ENCODE peak calls at places on chromosomes 7 and 10, in eight cellular contexts. C is fibroblast of the aortic adventitia, Y is pancreas, L is brain microvascular endothelial cell, H is left ventricle myocardium inferior, U is IMR-90, K is bronchial epithelial cell, F is fibroblast of lung. I is an unnamed sample.

GRCh38 chr7:83162402-83163256 is at the start of gene PCLO:
- DNase-seq in K (peak), Y (peak), U (peak), L (peak), H (peak), F (peak), C (no peak), I (no peak)

GRCh38 chr10:88858493-88858892 is 6.8 kb upstream of the ANKRD22 start:
- DNase-seq in F (no peak), Y (no peak), H (no peak), C (no peak), L (no peak), U (peak), K (peak), I (no peak)

GRCh38 chr10:102517553-102517952 is 13.8 kb downstream of the SUFU start:
- DNase-seq in C (peak), K (no peak), F (no peak), U (peak), Y (no peak), H (no peak), L (peak), I (peak)

GRCh38 chr10:123945506-123945905 is 53.9 kb upstream of the CPXM2 start:
- DNase-seq in C (peak), U (peak), K (peak), Y (no peak), F (no peak), H (no peak), L (peak), I (peak)

GRCh38 chr7:128265906-128266300 is 24.8 kb downstream of the LEP start:
- DNase-seq in H (no peak), U (no peak), Y (no peak), L (no peak), K (no peak), C (no peak), F (no peak), I (no peak)

GRCh38 chr10:124300735-124301134 is 118.0 kb downstream of the OAT start:
- DNase-seq in K (no peak), Y (no peak), C (no peak), H (no peak), F (no peak), U (no peak), L (no peak), I (no peak)

GRCh38 chr10:112721080-112721698 is 228.9 kb upstream of the TCF7L2 start:
- DNase-seq in F (peak), K (peak), C (peak), U (peak), Y (no peak), L (peak), H (no peak), I (no peak)

GRCh38 chr10:98217793-98218192 is 50.2 kb downstream of the LOXL4 start:
- DNase-seq in F (no peak), U (no peak), K (no peak), Y (no peak), C (no peak), H (no peak), L (no peak), I (no peak)

GRCh38 chr10:101683226-101683625 is 11.7 kb downstream of the FBXW4 start:
- DNase-seq in K (no peak), Y (no peak), U (peak), H (no peak), F (no peak), C (no peak), L (no peak), I (no peak)

GRCh38 chr7:25148772-25149575 is 23.9 kb upstream of the CYCS start:
- DNase-seq in C (no peak), F (no peak), Y (no peak), K (no peak), L (no peak), U (no peak), H (no peak), I (no peak)

GRCh38 chr7:16669581-16669980 is 23.6 kb downstream of the BZW2 start:
- DNase-seq in H (no peak), U (peak), K (peak), L (no peak), F (peak), Y (no peak), C (no peak), I (no peak)

GRCh38 chr10:23540401-23540800 is 101.5 kb downstream of the OTUD1 start:
- DNase-seq in F (no peak), L (no peak), Y (no peak), C (no peak), K (no peak), H (no peak), U (no peak), I (no peak)

DNA sequence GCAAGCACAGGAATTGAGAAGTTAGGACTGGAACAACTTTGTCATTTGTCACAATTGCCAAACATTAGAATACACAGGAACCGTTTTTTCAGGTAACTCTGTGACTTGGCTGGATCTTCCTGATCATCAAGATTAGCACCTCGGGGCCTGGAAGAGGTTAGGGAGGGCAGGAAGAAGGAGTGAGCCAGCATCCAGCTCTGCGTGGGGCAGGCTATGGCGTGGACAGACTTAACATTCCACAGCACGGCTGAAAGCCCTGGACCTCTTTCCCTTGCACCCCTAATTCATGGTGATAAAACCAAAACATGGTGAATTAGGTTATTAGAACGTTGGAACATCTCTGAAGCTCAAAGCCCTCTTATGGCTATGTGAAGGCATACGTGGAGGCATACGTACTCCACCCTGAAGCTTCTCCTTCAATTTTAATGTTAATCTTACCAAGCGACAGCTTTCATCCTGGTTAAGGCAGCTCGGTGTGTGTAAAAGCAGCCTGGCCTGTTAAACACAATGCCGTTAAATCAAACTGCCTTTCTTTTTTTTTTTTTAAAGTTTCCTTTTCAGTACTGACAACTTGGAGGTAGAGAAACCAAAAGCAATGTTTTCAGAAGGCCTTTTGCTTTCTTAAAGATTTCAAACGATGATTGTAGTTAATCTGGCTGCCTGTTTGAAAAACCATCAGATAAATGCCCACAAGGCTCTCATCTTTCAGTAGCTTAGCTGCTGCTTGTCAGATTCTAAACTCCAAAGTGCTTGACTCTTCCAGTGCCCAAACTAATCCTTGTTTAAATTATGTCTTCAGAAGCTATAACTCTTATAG is 4.5 kb downstream of the GRK5 start:
- DNase-seq in K (no peak), L (no peak), H (no peak), C (peak), Y (no peak), U (no peak), F (no peak), I (no peak)
- H3K4me3 ChIP-seq in K (no peak), L (no peak), H (peak), C (peak), Y (no peak), U (no peak), F (peak), I (no peak)

GRCh38 chr7:151800391-151800790 is 76.5 kb downstream of the PRKAG2 start:
- DNase-seq in C (no peak), L (no peak), U (no peak), K (no peak), Y (no peak), H (peak), F (no peak), I (no peak)
- TF ChIP-seq CTCF in C (no peak), L (no peak), U (no peak), K (no peak), Y (no peak), H (no peak), F (no peak), I (no peak)

GRCh38 chr7:43112088-43112940 is at the start of gene HECW1:
- DNase-seq in C (no peak), Y (no peak), L (no peak), K (no peak), H (no peak), F (no peak), U (no peak), I (no peak)

GRCh38 chr7:43114451-43114765 is 2.0 kb downstream of the HECW1 start:
- DNase-seq in H (no peak), C (no peak), U (no peak), Y (no peak), F (no peak), K (no peak), L (no peak), I (no peak)

GRCh38 chr7:43113622-43114450 is 1.4 kb downstream of the HECW1 start:
- DNase-seq in F (peak), C (peak), K (no peak), H (no peak), L (no peak), Y (no peak), U (no peak), I (no peak)

GRCh38 chr7:43110790-43111362 is 1.6 kb upstream of the HECW1 start:
- DNase-seq in Y (no peak), C (no peak), U (no peak), L (no peak), K (no peak), H (no peak), F (no peak), I (no peak)

DNA sequence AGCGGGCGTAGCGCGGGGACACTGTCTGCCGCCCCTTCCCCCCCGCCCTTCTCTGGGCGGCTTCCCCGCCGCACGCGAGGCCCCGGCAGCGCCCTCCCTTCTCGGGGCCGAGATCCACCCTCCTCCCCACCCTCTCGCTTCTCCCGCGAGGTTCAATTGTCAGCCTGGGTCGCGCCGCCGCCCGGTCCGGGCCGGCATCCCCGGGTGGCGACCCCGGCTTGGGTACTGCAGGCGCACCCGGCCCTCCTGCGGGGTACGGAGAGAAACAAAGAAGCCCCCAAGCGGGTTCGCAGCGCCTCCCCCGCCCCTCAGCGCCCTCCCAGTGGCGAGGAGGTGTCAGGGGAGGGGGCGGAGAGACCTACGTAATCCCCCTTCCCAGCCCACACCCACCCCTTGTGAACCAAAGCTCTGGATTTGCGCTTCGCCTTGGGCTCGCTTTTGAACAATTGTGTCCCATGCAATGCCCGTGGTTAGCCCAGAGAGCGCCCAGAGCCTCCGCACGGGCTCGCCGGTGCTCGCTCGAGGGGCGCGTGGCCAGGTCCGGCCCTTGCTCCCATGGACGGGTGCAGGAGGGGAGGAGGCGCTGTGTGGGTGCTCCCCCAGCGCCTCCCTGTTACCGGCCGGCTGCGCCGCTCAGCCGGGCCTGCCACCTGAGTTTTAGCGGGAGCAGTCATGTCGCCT is 634 bp downstream of the HECW1 start:
- DNase-seq in H (peak), U (peak), Y (peak), K (no peak), C (peak), F (peak), L (peak), I (no peak)
- H3K4me3 ChIP-seq in H (peak), U (peak), Y (peak), K (no peak), C (peak), F (peak), L (peak), I (peak)

GRCh38 chr7:37430644-37431043 is 18.0 kb downstream of the ELMO1 start:
- DNase-seq in Y (no peak), U (no peak), H (no peak), K (no peak), L (no peak), F (no peak), C (no peak), I (no peak)

GRCh38 chr7:37432240-37432917 is 16.3 kb downstream of the ELMO1 start:
- DNase-seq in C (no peak), F (no peak), Y (no peak), H (no peak), U (no peak), K (no peak), L (no peak), I (no peak)

GRCh38 chr7:37435156-37435555 is 13.5 kb downstream of the ELMO1 start:
- DNase-seq in U (no peak), L (no peak), Y (no peak), C (no peak), H (no peak), F (no peak), K (no peak), I (no peak)

GRCh38 chr7:37431413-37431812 is 17.3 kb downstream of the ELMO1 start:
- DNase-seq in Y (no peak), L (no peak), H (no peak), F (no peak), C (no peak), K (no peak), U (no peak), I (no peak)

GRCh38 chr7:37433166-37433565 is 15.5 kb downstream of the ELMO1 start:
- DNase-seq in F (no peak), U (no peak), L (no peak), K (no peak), H (no peak), Y (no peak), C (no peak), I (no peak)
- TF ChIP-seq CTCF in F (no peak), U (no peak), L (no peak), K (no peak), H (no peak), Y (no peak), C (no peak), I (no peak)

GRCh38 chr7:7100432-7100849 is 81.9 kb upstream of the C1GALT1 start:
- DNase-seq in L (peak), H (no peak), U (no peak), C (no peak), Y (no peak), F (no peak), K (peak), I (no peak)
- H3K4me3 ChIP-seq in L (no peak), H (no peak), U (no peak), C (no peak), Y (no peak), F (no peak), K (no peak), I (no peak)

GRCh38 chr7:132135986-132136385 is 440.3 kb downstream of the PLXNA4 start:
- DNase-seq in Y (no peak), K (peak), F (no peak), H (no peak), L (no peak), C (no peak), U (no peak), I (no peak)

GRCh38 chr7:132137681-132138080 is 438.6 kb downstream of the PLXNA4 start:
- DNase-seq in C (no peak), L (no peak), K (no peak), Y (no peak), U (no peak), F (no peak), H (no peak), I (no peak)

GRCh38 chr7:132133501-132133900 is 442.8 kb downstream of the PLXNA4 start:
- DNase-seq in Y (no peak), U (no peak), K (no peak), F (no peak), C (no peak), H (no peak), L (no peak), I (no peak)

GRCh38 chr7:132131196-132131595 is 445.1 kb downstream of the PLXNA4 start:
- DNase-seq in C (no peak), U (no peak), F (no peak), K (peak), L (no peak), Y (no peak), H (no peak), I (no peak)

DNA sequence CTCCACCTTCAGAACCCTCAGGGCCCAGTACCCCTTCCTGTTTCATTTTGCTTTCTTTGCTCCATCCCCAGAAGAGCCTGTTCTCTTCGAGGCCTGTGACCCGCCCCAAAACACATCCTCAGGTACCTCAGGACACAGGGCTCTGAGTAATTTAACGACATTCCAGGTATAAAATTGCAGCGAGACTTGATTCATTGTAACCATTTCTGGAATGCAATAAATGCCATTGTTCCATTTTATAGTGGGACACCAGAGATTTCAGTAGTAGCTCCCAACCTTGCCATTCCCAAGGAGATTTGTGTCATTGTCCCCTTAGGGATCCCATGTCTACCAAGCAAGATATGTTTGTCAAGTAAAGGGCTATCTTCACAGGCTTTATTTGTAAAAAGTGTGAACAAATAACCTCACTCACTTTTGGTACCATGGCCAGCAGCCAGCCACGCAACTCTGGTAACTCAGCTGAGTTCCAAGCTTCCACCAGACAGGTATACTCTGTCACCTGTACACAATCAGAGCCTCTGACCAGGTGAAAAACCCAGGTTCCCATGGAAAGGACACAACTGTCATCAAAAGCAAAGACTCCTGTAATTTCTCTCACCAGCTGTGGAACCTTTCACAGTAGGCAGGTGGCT is 441.3 kb downstream of the PLXNA4 start:
- DNase-seq in C (no peak), L (no peak), Y (no peak), F (no peak), K (no peak), H (no peak), U (no peak), I (no peak)
- TF ChIP-seq CTCF in C (no peak), L (no peak), Y (no peak), F (no peak), K (no peak), H (no peak), U (no peak), I (no peak)

GRCh38 chr7:150686030-150686626 is 622 bp downstream of the GIMAP2 start:
- DNase-seq in H (no peak), C (no peak), K (peak), L (no peak), U (no peak), F (no peak), Y (no peak), I (no peak)
- H3K4me3 ChIP-seq in H (peak), C (no peak), K (peak), L (peak), U (peak), F (peak), Y (no peak), I (no peak)

GRCh38 chr7:30562498-30562897 is 32.2 kb upstream of the GARS1 start:
- DNase-seq in F (peak), C (peak), K (no peak), U (peak), Y (no peak), L (peak), H (no peak), I (no peak)
- TF ChIP-seq CTCF in F (peak), C (peak), K (no peak), U (peak), Y (no peak), L (peak), H (no peak), I (no peak)

GRCh38 chr7:105775580-105775979 is 100.8 kb downstream of the ATXN7L1 start:
- DNase-seq in H (no peak), F (no peak), C (no peak), K (no peak), U (no peak), Y (no peak), L (peak), I (no peak)

GRCh38 chr7:105779856-105780815 is 96.3 kb downstream of the ATXN7L1 start:
- DNase-seq in L (no peak), U (no peak), K (no peak), Y (no peak), H (no peak), F (no peak), C (no peak), I (no peak)

GRCh38 chr7:105776986-105777910 is 99.2 kb downstream of the ATXN7L1 start:
- DNase-seq in Y (no peak), L (no peak), H (no peak), U (peak), K (no peak), C (peak), F (peak), I (no peak)

GRCh38 chr7:105776068-105776790 is 100.2 kb downstream of the ATXN7L1 start:
- DNase-seq in L (peak), U (peak), F (peak), C (peak), K (peak), Y (no peak), H (no peak), I (peak)

GRCh38 chr7:105778956-105779355 is 97.4 kb downstream of the ATXN7L1 start:
- DNase-seq in L (no peak), K (no peak), C (no peak), Y (no peak), H (no peak), F (no peak), U (no peak), I (no peak)
- H3K4me3 ChIP-seq in L (no peak), K (no peak), C (no peak), Y (no peak), H (no peak), F (no peak), U (no peak), I (no peak)